ENCODE peak calls at places on chromosomes 5 and 9, in seven cellular contexts. Y is stimulated activated naive B cell treated with anti-CD40 and anti-IgM and Interleukin-4, amounts not matched to agents 10 μg/mL and 1 μg/mL and 100 μg/mL, for 72 hours; H is M059J; F is activated gamma-delta T cell; J is A549; B is NCI-H2081 treated with DMSO at 0.1 percent for 48 hours; V is choroid plexus epithelial cell. A is an unnamed sample.
A peak's percentile ranks its signal among the peaks of the same experiment; 100 is the strongest.

GRCh38 chr5:9519537-9519936 is 26.3 kb downstream of the SEMA5A start:
- DNase-seq in Y (no peak), H (peak; percentile 78), F (no peak), J (no peak), B (no peak), V (peak; percentile 86), A (no peak)

GRCh38 chr5:174065528-174066189 is 20.2 kb downstream of the NSG2 start:
- DNase-seq in Y (no peak), H (no peak), F (no peak), J (no peak), B (no peak), V (no peak), A (no peak)

GRCh38 chr5:142491679-142492078 is 166.9 kb upstream of the SPRY4 start:
- DNase-seq in Y (no peak), H (no peak), F (no peak), J (no peak), B (no peak), V (no peak), A (no peak)

GRCh38 chr9:138020795-138021182 is 143.2 kb downstream of the CACNA1B start:
- DNase-seq in Y (no peak), H (no peak), F (no peak), J (no peak), B (no peak), V (no peak), A (no peak)

GRCh38 chr5:159301351-159301911 is 28.9 kb downstream of the IL12B start:
- DNase-seq in Y (no peak), H (peak; percentile 55), F (no peak), J (no peak), B (no peak), V (no peak), A (no peak)

GRCh38 chr5:43231977-43232376 is 40.0 kb downstream of the NIM1K start:
- DNase-seq in Y (no peak), H (peak; percentile 48), F (no peak), J (no peak), B (no peak), V (peak; percentile 17), A (no peak)

GRCh38 chr5:40578501-40579451 is 100.9 kb upstream of the PTGER4 start:
- DNase-seq in Y (peak; percentile 56), H (no peak), F (no peak), J (no peak), B (no peak), V (peak; percentile 65), A (no peak)

GRCh38 chr5:51468196-51468595 is 84.9 kb downstream of the ISL1 start:
- DNase-seq in Y (no peak), H (no peak), F (no peak), J (no peak), B (no peak), V (peak; percentile 1), A (no peak)

GRCh38 chr5:110343616-110344015 is 382.9 kb downstream of the TMEM232 start:
- DNase-seq in Y (no peak), H (no peak), F (no peak), J (no peak), B (no peak), V (peak; percentile 50), A (no peak)

GRCh38 chr5:172071244-172071875 is 64.9 kb upstream of the FBXW11 start:
- DNase-seq in Y (no peak), H (no peak), F (no peak), J (no peak), B (no peak), V (no peak), A (no peak)

GRCh38 chr5:140596364-140596763 is 31.7 kb downstream of the SLC35A4 start:
- DNase-seq in Y (no peak), H (no peak), F (no peak), J (no peak), B (no peak), V (peak; percentile 71), A (no peak)

GRCh38 chr5:172910828-172911627 is 48.2 kb upstream of the RPL26L1 start:
- DNase-seq in Y (no peak), H (peak; percentile 57), F (no peak), J (peak; percentile 67), B (no peak), V (peak; percentile 99), A (peak; percentile 92)

GRCh38 chr9:123336959-123337358 is 19.0 kb upstream of the CRB2 start:
- DNase-seq in Y (no peak), H (no peak), F (no peak), J (no peak), B (no peak), V (no peak), A (no peak)

GRCh38 chr9:134936762-134937555 is 19.2 kb upstream of the FCN1 start:
- DNase-seq in Y (peak; percentile 75), H (no peak), F (no peak), J (no peak), B (no peak), V (no peak), A (no peak)

GRCh38 chr9:93652604-93653592 is 76.5 kb downstream of the PHF2 start:
- DNase-seq in Y (no peak), H (no peak), F (no peak), J (no peak), B (no peak), V (no peak), A (peak; percentile 47)

GRCh38 chr9:6355728-6356127 is 27.6 kb downstream of the TPD52L3 start:
- DNase-seq in Y (no peak), H (peak; percentile 60), F (no peak), J (no peak), B (no peak), V (peak; percentile 74), A (no peak)

GRCh38 chr9:79858509-79858908 is 286.7 kb downstream of the TLE4 start:
- DNase-seq in Y (no peak), H (peak; percentile 85), F (no peak), J (peak; percentile 33), B (no peak), V (peak; percentile 28), A (no peak)

GRCh38 chr9:107932036-107932435 is 442.5 kb upstream of the KLF4 start:
- DNase-seq in Y (no peak), H (no peak), F (no peak), J (no peak), B (no peak), V (peak; percentile 85), A (no peak)

GRCh38 chr9:99024959-99025358 is 80.0 kb upstream of the TGFBR1 start:
- DNase-seq in Y (no peak), H (no peak), F (no peak), J (no peak), B (no peak), V (peak; percentile 86), A (no peak)

GRCh38 chr9:135275163-135275925 is 187.9 kb downstream of the OLFM1 start:
- DNase-seq in Y (no peak), H (no peak), F (no peak), J (no peak), B (no peak), V (no peak), A (no peak)

GRCh38 chr5:141250576-141250975 is 5.4 kb downstream of the PCDHB15 start:
- DNase-seq in Y (no peak), H (no peak), F (no peak), J (no peak), B (no peak), V (no peak), A (no peak)

GRCh38 chr9:120433701-120434100 is 146.3 kb downstream of the CDK5RAP2 start:
- DNase-seq in Y (no peak), H (no peak), F (no peak), J (no peak), B (no peak), V (no peak), A (no peak)

GRCh38 chr5:95284512-95285405 is at the start of gene MCTP1:
- DNase-seq in Y (peak; percentile 6), H (peak; percentile 31), F (no peak), J (peak; percentile 19), B (no peak), V (peak; percentile 6), A (no peak)

GRCh38 chr9:96587916-96588315 is 31.7 kb downstream of the CDC14B start:
- DNase-seq in Y (no peak), H (no peak), F (no peak), J (no peak), B (no peak), V (no peak), A (no peak)

GRCh38 chr5:177122566-177122965 is 11.0 kb upstream of the NSD1 start:
- DNase-seq in Y (no peak), H (no peak), F (no peak), J (no peak), B (no peak), V (no peak), A (no peak)